ENCODE peak calls at places on chromosomes 6 and 20, in four cellular contexts. One of them, this sample, is unnamed.

GRCh38 chr20:17807670-17808069 is 107.9 kb downstream of the BANF2 start:
- DNase-seq in HepG2: peak
- DNase-seq in WTC11: no peak
- DNase-seq in K562: no peak
- DNase-seq in this sample: no peak

GRCh38 chr6:119133400-119133799 is 54.9 kb upstream of the FAM184A start:
- DNase-seq in HepG2: no peak
- DNase-seq in K562: no peak
- DNase-seq in WTC11: no peak
- DNase-seq in this sample: no peak

GRCh38 chr6:36780517-36781210 is 58.6 kb downstream of the CPNE5 start:
- DNase-seq in K562: no peak
- DNase-seq in WTC11: no peak
- DNase-seq in HepG2: peak
- DNase-seq in this sample: no peak

GRCh38 chr6:112332274-112332673 is 14.9 kb upstream of the RFPL4B start:
- DNase-seq in WTC11: no peak
- DNase-seq in K562: no peak
- DNase-seq in HepG2: no peak
- DNase-seq in this sample: no peak

GRCh38 chr6:69179681-69180080 is 544.6 kb downstream of the ADGRB3 start:
- DNase-seq in K562: no peak
- DNase-seq in WTC11: no peak
- DNase-seq in HepG2: peak
- DNase-seq in this sample: no peak

GRCh38 chr6:11042750-11043551 is 1.2 kb downstream of the ELOVL2 start:
- DNase-seq in K562: no peak
- DNase-seq in HepG2: no peak
- DNase-seq in WTC11: no peak
- DNase-seq in this sample: no peak

GRCh38 chr6:81761197-81761596 is 8.7 kb upstream of the TENT5A start:
- DNase-seq in HepG2: no peak
- DNase-seq in K562: no peak
- DNase-seq in WTC11: no peak
- DNase-seq in this sample: no peak

GRCh38 chr20:63973160-63973479 is 3.4 kb upstream of the ZNF512B start:
- DNase-seq in K562: no peak
- DNase-seq in HepG2: no peak
- DNase-seq in WTC11: no peak
- DNase-seq in this sample: no peak

GRCh38 chr20:1345030-1345755 is 16.3 kb upstream of the SDCBP2 start:
- DNase-seq in HepG2: no peak
- DNase-seq in WTC11: no peak
- DNase-seq in K562: no peak
- DNase-seq in this sample: no peak

GRCh38 chr6:46221221-46221793 is 50.5 kb upstream of the ENPP5 start:
- DNase-seq in WTC11: no peak
- DNase-seq in K562: peak
- DNase-seq in HepG2: peak
- DNase-seq in this sample: peak

GRCh38 chr6:5996701-5997419 is 9.9 kb downstream of the NRN1 start:
- DNase-seq in WTC11: peak
- DNase-seq in K562: no peak
- DNase-seq in HepG2: no peak
- DNase-seq in this sample: no peak

DNA sequence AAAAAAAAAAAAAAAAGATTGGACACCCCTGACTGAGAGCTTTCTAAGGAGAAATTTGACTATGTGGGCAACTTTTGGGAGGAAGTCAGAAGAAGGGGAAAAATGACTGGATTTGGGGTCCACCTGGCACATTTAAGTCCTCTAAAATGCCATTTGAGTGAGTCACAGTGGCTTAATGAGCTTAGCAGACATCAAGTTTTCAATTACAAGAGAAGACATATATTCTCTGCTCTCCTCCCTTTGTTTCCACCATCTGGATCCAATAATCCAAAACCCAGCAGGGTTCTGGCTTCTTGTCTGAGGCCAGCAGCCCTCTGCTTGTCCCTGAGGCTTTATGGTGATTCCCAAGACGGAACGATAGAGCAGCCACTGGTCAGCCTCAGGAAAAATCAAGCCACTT is 6.9 kb downstream of the PI3 start:
- DNase-seq in K562: no peak
- DNase-seq in WTC11: no peak
- DNase-seq in HepG2: no peak
- DNase-seq in this sample: no peak
- TF ChIP-seq USF2 in K562: no peak
- TF ChIP-seq USF2 in WTC11: no peak
- TF ChIP-seq USF2 in HepG2: no peak
- TF ChIP-seq USF2 in this sample: no peak

GRCh38 chr6:100846276-100846675 is 34.9 kb downstream of the ASCC3 start:
- DNase-seq in K562: no peak
- DNase-seq in HepG2: no peak
- DNase-seq in WTC11: no peak
- DNase-seq in this sample: no peak
- TF ChIP-seq NR3C1 in K562: no peak
- TF ChIP-seq NR3C1 in HepG2: no peak
- TF ChIP-seq NR3C1 in WTC11: no peak
- TF ChIP-seq NR3C1 in this sample: no peak

DNA sequence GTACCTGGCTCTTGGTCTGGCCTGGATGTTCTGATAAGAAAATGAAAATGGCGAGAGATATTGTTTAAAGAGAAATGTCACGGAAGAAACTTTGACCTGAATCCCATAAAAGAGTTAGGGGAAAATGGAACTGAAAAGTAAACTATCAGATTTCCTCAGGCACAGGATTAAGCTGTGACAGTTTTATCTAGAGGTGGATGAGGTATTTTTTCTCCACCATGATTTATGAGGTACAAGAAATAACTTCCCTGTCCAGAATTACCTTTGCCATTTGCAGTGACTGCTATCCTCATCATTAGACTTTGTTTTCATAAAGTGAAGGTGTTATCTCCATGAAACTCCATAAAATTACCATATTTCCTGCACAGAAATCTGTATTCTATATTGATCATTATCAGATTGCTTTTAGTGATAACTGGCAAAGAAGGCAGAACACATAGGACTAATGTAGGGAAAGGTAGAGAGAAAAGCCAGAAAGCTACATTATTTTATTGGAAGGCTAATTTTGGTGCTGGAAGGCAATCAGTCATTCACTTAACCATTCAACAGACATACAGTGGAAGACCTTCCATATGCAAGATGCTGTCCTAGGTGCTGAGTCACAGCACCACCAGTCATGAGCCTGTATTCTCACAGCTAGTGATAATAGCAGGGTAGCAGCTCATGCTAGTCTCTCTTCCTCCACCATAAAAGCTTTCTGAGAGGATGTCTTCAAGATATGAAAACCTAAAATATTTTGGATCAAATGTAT is 427.3 kb upstream of the CITED2 start:
- DNase-seq in WTC11: no peak
- DNase-seq in K562: no peak
- DNase-seq in HepG2: no peak
- DNase-seq in this sample: no peak
- TF ChIP-seq USF2 in WTC11: no peak
- TF ChIP-seq USF2 in K562: no peak
- TF ChIP-seq USF2 in HepG2: no peak
- TF ChIP-seq USF2 in this sample: no peak

GRCh38 chr20:62818592-62819493 is 2.0 kb downstream of the COL9A3 start:
- DNase-seq in WTC11: no peak
- DNase-seq in HepG2: peak
- DNase-seq in K562: no peak
- DNase-seq in this sample: no peak
- TF ChIP-seq NR3C1 in WTC11: no peak
- TF ChIP-seq NR3C1 in HepG2: no peak
- TF ChIP-seq NR3C1 in K562: no peak
- TF ChIP-seq NR3C1 in this sample: no peak

GRCh38 chr6:130779658-130780033 is 47.6 kb upstream of the SMLR1 start:
- DNase-seq in HepG2: no peak
- DNase-seq in WTC11: no peak
- DNase-seq in K562: no peak
- DNase-seq in this sample: no peak

GRCh38 chr6:130776287-130776925 is 50.8 kb upstream of the SMLR1 start:
- DNase-seq in WTC11: no peak
- DNase-seq in HepG2: no peak
- DNase-seq in K562: no peak
- DNase-seq in this sample: no peak

GRCh38 chr6:130781557-130781956 is 45.6 kb upstream of the SMLR1 start:
- DNase-seq in K562: no peak
- DNase-seq in HepG2: no peak
- DNase-seq in WTC11: no peak
- DNase-seq in this sample: no peak

GRCh38 chr6:130780137-130780536 is 47.1 kb upstream of the SMLR1 start:
- DNase-seq in K562: no peak
- DNase-seq in HepG2: no peak
- DNase-seq in WTC11: no peak
- DNase-seq in this sample: no peak

DNA sequence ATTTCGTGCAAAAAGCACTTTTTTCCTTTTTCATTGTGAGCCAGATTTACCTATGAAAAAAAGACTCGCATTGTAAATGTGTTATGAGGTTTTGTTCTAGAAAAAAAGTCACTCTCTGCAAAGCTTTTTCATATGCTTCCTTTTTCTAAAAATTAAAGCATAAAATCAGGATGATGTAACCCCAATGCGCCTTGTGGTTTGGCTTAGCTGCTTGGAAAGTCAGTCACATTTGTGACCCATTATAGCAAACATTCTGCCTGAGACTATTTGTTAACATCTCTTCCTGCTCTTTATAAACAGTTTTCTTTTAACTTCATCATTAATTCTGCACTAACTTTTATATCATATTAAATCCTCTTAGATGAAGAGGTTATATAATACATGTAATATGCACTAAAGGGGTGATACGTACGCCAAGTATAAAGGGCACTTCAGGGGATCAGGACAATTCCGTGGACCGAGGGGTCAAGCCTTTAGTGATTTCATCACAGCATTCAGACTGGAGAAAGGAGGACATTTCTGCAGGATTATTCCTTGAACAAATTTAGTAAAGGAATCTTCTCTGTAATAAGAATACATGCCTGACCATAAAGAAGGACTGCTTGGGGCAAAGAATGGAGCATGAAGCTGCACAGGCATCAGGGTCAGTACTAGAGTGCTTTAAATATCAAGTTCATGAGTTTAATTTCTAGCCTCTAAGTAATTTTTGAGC is 48.1 kb upstream of the SMLR1 start:
- DNase-seq in K562: no peak
- DNase-seq in HepG2: no peak
- DNase-seq in WTC11: no peak
- DNase-seq in this sample: no peak
- TF ChIP-seq USF2 in K562: no peak
- TF ChIP-seq USF2 in HepG2: no peak
- TF ChIP-seq USF2 in WTC11: no peak
- TF ChIP-seq USF2 in this sample: no peak